ENCODE peak calls at places on chromosome X, in eight cellular contexts. Z, B, Q, D, L, G, U and W are unnamed samples.

GRCh38 chrX:154775611-154776349 is 13.1 kb downstream of the DKC1 start:
- DNase-seq in L (no peak), B (no peak), Z (no peak), D (no peak), U (no peak), Q (no peak), G (no peak), W (no peak)

GRCh38 chrX:10467793-10468192 is 152.6 kb downstream of the MID1 start:
- DNase-seq in L (no peak), D (no peak), G (no peak), Q (no peak), U (no peak), Z (no peak), B (no peak), W (no peak)

GRCh38 chrX:45668686-45669443 is 468.2 kb upstream of the DIPK2B start:
- DNase-seq in Q (no peak), Z (no peak), D (no peak), G (peak; percentile 35), B (no peak), L (peak; percentile 91), U (no peak), W (no peak)

GRCh38 chrX:44903107-44903506 is 30.1 kb downstream of the KDM6A start:
- DNase-seq in G (no peak), Z (no peak), Q (peak; percentile 4), U (no peak), L (peak; percentile 47), B (no peak), D (no peak), W (no peak)

GRCh38 chrX:134718329-134719317 is 60.4 kb upstream of the PLAC1 start:
- DNase-seq in U (no peak), Q (peak; percentile 44), G (peak; percentile 98), B (no peak), D (peak; percentile 19), Z (no peak), L (peak; percentile 94), W (no peak)

GRCh38 chrX:123422875-123423274 is 238.8 kb downstream of the GRIA3 start:
- DNase-seq in U (no peak), Q (no peak), B (no peak), G (no peak), Z (no peak), D (peak; percentile 12), L (peak; percentile 65), W (no peak)

GRCh38 chrX:112043997-112044396 is 38.6 kb downstream of the TRPC5 start:
- DNase-seq in B (no peak), U (no peak), Q (no peak), L (no peak), G (no peak), Z (no peak), D (no peak), W (no peak)

GRCh38 chrX:19824603-19825002 is 62.8 kb downstream of the SH3KBP1 start:
- DNase-seq in Q (no peak), B (no peak), U (no peak), Z (no peak), G (no peak), L (no peak), D (no peak), W (no peak)

GRCh38 chrX:2610246-2611170 is 80.6 kb upstream of the CD99 start:
- DNase-seq in B (no peak), G (no peak), U (no peak), D (no peak), L (peak; percentile 31), Q (no peak), Z (no peak), W (no peak)

GRCh38 chrX:141936080-141936479 is 32.4 kb downstream of the MAGEC1 start:
- DNase-seq in U (no peak), Q (no peak), G (no peak), Z (no peak), B (no peak), D (no peak), L (no peak), W (no peak)

GRCh38 chrX:105117621-105118020 is 102.9 kb downstream of the TEX13A start:
- DNase-seq in Q (no peak), B (no peak), U (no peak), L (no peak), G (no peak), D (no peak), Z (no peak), W (no peak)

GRCh38 chrX:131816551-131817136 is 206.5 kb upstream of the STK26 start:
- DNase-seq in D (no peak), L (peak; percentile 91), G (no peak), U (no peak), Q (no peak), Z (peak; percentile 40), B (peak; percentile 85), W (no peak)

GRCh38 chrX:18883234-18883960 is 100.5 kb downstream of the PHKA2 start:
- DNase-seq in B (no peak), U (no peak), D (no peak), G (no peak), Q (no peak), Z (no peak), L (no peak), W (no peak)

GRCh38 chrX:42708222-42708621 is 69.7 kb downstream of the PPP1R2C start:
- DNase-seq in Q (no peak), Z (no peak), U (no peak), B (no peak), G (no peak), L (peak; percentile 53), D (no peak), W (no peak)

GRCh38 chrX:48958635-48959094 is 1.3 kb upstream of the OTUD5 start:
- DNase-seq in B (no peak), D (peak; percentile 47), Q (peak; percentile 64), L (peak; percentile 70), Z (no peak), G (no peak), U (no peak), W (no peak)

GRCh38 chrX:104721854-104722253 is 155.9 kb downstream of the IL1RAPL2 start:
- DNase-seq in L (no peak), Q (no peak), G (no peak), D (no peak), Z (no peak), U (no peak), B (no peak), W (no peak)

GRCh38 chrX:153688534-153688899 is 791 bp downstream of the SLC6A8 start:
- DNase-seq in Q (no peak), B (no peak), L (no peak), D (no peak), U (no peak), G (no peak), Z (no peak), W (no peak)

GRCh38 chrX:53950130-53950733 is 94.0 kb downstream of the PHF8 start:
- DNase-seq in D (no peak), B (no peak), G (no peak), Q (no peak), U (no peak), L (peak; percentile 14), Z (no peak), W (no peak)

GRCh38 chrX:40290519-40290918 is 192.8 kb upstream of the BCOR start:
- DNase-seq in D (no peak), Z (no peak), L (no peak), Q (no peak), G (no peak), B (no peak), U (no peak), W (no peak)

GRCh38 chrX:67545772-67546495 is 2.1 kb downstream of the AR start:
- DNase-seq in D (peak; percentile 11), G (no peak), Z (peak; percentile 9), U (no peak), Q (peak; percentile 36), L (peak; percentile 27), B (no peak), W (no peak)

GRCh38 chrX:149962859-149963757 is 24.8 kb upstream of the EOLA2 start:
- DNase-seq in B (peak; percentile 20), G (peak; percentile 27), D (peak; percentile 52), Z (peak; percentile 23), Q (peak; percentile 13), L (peak; percentile 67), U (no peak), W (no peak)

GRCh38 chrX:107323786-107324492 is 117.5 kb downstream of the DNAAF6 start:
- DNase-seq in Q (no peak), L (no peak), B (no peak), G (no peak), D (no peak), U (no peak), Z (no peak), W (no peak)

GRCh38 chrX:86021652-86022289 is 25.6 kb downstream of the CHM start:
- DNase-seq in Q (no peak), Z (no peak), U (no peak), G (no peak), L (peak; percentile 3), D (no peak), B (no peak), W (no peak)

GRCh38 chrX:17442898-17443297 is 67.9 kb downstream of the NHS start:
- DNase-seq in Z (no peak), D (no peak), Q (no peak), U (no peak), B (no peak), L (no peak), G (no peak), W (no peak)

GRCh38 chrX:118603981-118604380 is 108.4 kb downstream of the DOCK11 start:
- DNase-seq in Q (no peak), B (no peak), G (peak; percentile 27), Z (peak; percentile 25), U (no peak), L (peak; percentile 70), D (peak; percentile 32), W (no peak)

GRCh38 chrX:154918060-154918483 is 31.9 kb downstream of the F8A1 start:
- DNase-seq in Q (peak; percentile 12), Z (peak; percentile 31), G (peak; percentile 75), D (peak; percentile 39), L (peak; percentile 87), U (no peak), B (peak; percentile 14), W (no peak)

GRCh38 chrX:133350751-133351150 is 64.5 kb downstream of the GPC4 start:
- DNase-seq in U (no peak), G (no peak), L (peak; percentile 11), B (no peak), Z (no peak), D (peak; percentile 12), Q (no peak), W (no peak)

GRCh38 chrX:53445977-53446376 is 11.8 kb upstream of the HSD17B10 start:
- DNase-seq in Q (no peak), Z (peak; percentile 44), U (no peak), D (peak; percentile 35), B (no peak), G (no peak), L (peak; percentile 37), W (no peak)

GRCh38 chrX:132505116-132505515 is 16.3 kb upstream of the MBNL3 start:
- DNase-seq in L (peak; percentile 44), G (no peak), U (no peak), D (peak; percentile 30), B (no peak), Z (no peak), Q (no peak), W (no peak)

GRCh38 chrX:19005909-19006308 is 22.0 kb upstream of the PHKA2 start:
- DNase-seq in Z (no peak), Q (no peak), U (no peak), G (no peak), L (no peak), B (no peak), D (no peak), W (no peak)

GRCh38 chrX:20265726-20266681 is 705 bp downstream of the RPS6KA3 start:
- DNase-seq in Q (no peak), G (no peak), B (peak; percentile 20), L (no peak), U (no peak), D (peak; percentile 32), Z (peak; percentile 15), W (no peak)

GRCh38 chrX:1610166-1610565 is 4.7 kb upstream of the ASMT start:
- DNase-seq in Z (no peak), Q (no peak), B (no peak), U (no peak), L (no peak), G (no peak), D (no peak), W (no peak)

GRCh38 chrX:37652053-37652452 is 33.5 kb upstream of the XK start:
- DNase-seq in D (no peak), Z (no peak), Q (no peak), L (no peak), U (no peak), B (no peak), G (no peak), W (no peak)

GRCh38 chrX:70292788-70293187 is 2.9 kb downstream of the KIF4A start:
- DNase-seq in B (no peak), U (no peak), Z (no peak), Q (no peak), L (peak; percentile 32), G (no peak), D (no peak), W (no peak)